ENCODE peak calls at places on chromosomes 7 and 10, in six cellular contexts. M is right lobe of liver, W is hepatocyte, J is spleen, X is K562, D is OCI-LY7. S is an unnamed sample.

GRCh38 chr7:120436487-120437060 is 163.6 kb downstream of the KCND2 start:
- DNase-seq in M (no peak), W (no peak), J (no peak), X (no peak), D (no peak), S (no peak)

GRCh38 chr10:72385724-72386123 is 31.0 kb upstream of the DNAJB12 start:
- DNase-seq in M (no peak), W (no peak), J (no peak), X (no peak), D (no peak), S (no peak)

GRCh38 chr7:18212788-18213187 is 185.1 kb upstream of the PRPS1L1 start:
- DNase-seq in M (no peak), W (peak; percentile 21), J (no peak), X (no peak), D (no peak), S (no peak)

GRCh38 chr10:49362596-49363260 is 33.2 kb downstream of the DRGX start:
- DNase-seq in M (no peak), W (peak; percentile 54), J (no peak), X (no peak), D (peak; percentile 18), S (peak; percentile 30)

GRCh38 chr7:94008537-94008936 is 4.4 kb upstream of the BET1 start:
- DNase-seq in M (no peak), W (no peak), J (no peak), X (no peak), D (no peak), S (no peak)

GRCh38 chr7:138309186-138309585 is 150.9 kb upstream of the TRIM24 start:
- DNase-seq in M (no peak), W (no peak), J (no peak), X (no peak), D (no peak), S (no peak)

GRCh38 chr7:121138262-121138933 is 149.9 kb downstream of the CPED1 start:
- DNase-seq in M (no peak), W (no peak), J (no peak), X (no peak), D (peak; percentile 76), S (no peak)

GRCh38 chr10:132353456-132354355 is 21.7 kb downstream of the LRRC27 start:
- DNase-seq in M (no peak), W (no peak), J (peak; percentile 61), X (no peak), D (no peak), S (no peak)

GRCh38 chr7:95470452-95470851 is 15.3 kb upstream of the ASB4 start:
- DNase-seq in M (peak; percentile 38), W (peak; percentile 40), J (no peak), X (no peak), D (peak; percentile 68), S (no peak)

GRCh38 chr7:112414855-112415490 is 35.3 kb upstream of the IFRD1 start:
- DNase-seq in M (no peak), W (peak; percentile 65), J (no peak), X (peak; percentile 73), D (peak; percentile 51), S (no peak)

GRCh38 chr7:8442295-8442813 is 8.9 kb downstream of the NXPH1 start:
- DNase-seq in M (no peak), W (no peak), J (peak; percentile 59), X (no peak), D (no peak), S (no peak)

GRCh38 chr10:7813481-7813880 is 4.8 kb upstream of the TAF3 start:
- DNase-seq in M (no peak), W (no peak), J (no peak), X (peak; percentile 21), D (peak; percentile 13), S (no peak)

GRCh38 chr7:12703881-12704280 is 16.4 kb downstream of the ARL4A start:
- DNase-seq in M (no peak), W (no peak), J (no peak), X (no peak), D (no peak), S (no peak)

GRCh38 chr10:18418579-18419210 is 232.7 kb downstream of the NSUN6 start:
- DNase-seq in M (no peak), W (no peak), J (no peak), X (no peak), D (no peak), S (no peak)

GRCh38 chr10:100167521-100168312 is 18.1 kb downstream of the ERLIN1 start:
- DNase-seq in M (no peak), W (no peak), J (no peak), X (no peak), D (no peak), S (no peak)
- H3K27ac ChIP-seq in M (peak overlapping the region; percentile 26), W (peak overlapping the region; percentile 15), J (peak overlapping the region; percentile 71), X (no peak overlapping the region), D (no peak overlapping the region), S (no peak overlapping the region)

DNA sequence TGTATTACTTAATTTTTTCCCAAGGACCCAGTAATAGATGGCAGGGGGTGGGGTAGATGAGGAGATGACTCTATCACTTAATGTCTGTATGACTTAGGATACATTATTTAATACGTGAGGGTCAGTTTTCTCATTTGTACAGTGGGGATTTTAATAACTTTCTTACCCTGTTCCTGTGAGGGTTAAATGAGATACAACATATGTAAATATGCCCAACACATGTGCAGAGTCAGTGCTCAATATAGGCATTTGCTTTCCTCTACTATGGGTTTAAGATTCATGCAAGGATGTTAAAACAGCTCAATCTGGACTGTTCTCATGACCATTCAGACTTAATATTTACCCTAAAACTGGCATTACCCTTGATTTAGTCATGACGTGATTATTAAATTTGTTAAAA is 31.2 kb downstream of the ST7 start:
- DNase-seq in M (no peak), W (no peak), J (no peak), X (no peak), D (no peak), S (no peak)
- H3K4me1 ChIP-seq in M (no peaks in the 10 kb centered on the region), W (no peaks in the 10 kb centered on the region), J (peaks cover 9% of the 10 kb centered on the region), X (no peaks in the 10 kb centered on the region), D (no peaks in the 10 kb centered on the region), S (peaks cover 4% of the 10 kb centered on the region)

GRCh38 chr10:94327649-94328048 is 35.1 kb downstream of the NOC3L start:
- DNase-seq in M (no peak), W (no peak), J (no peak), X (no peak), D (no peak), S (no peak)
- H3K27ac ChIP-seq in M (no peak overlapping the region), W (no peak overlapping the region), J (peak overlapping the region; percentile 78), X (no peak overlapping the region), D (no peak overlapping the region), S (no peak overlapping the region)

GRCh38 chr7:116575853-116576252 is 51.0 kb downstream of the CAV1 start:
- DNase-seq in M (no peak), W (no peak), J (no peak), X (no peak), D (no peak), S (no peak)
- H3K4me1 ChIP-seq in M (peaks cover 17% of the 10 kb centered on the region), W (peaks cover 9% of the 10 kb centered on the region), J (peaks cover 31% of the 10 kb centered on the region), X (no peaks in the 10 kb centered on the region), D (peaks cover 5% of the 10 kb centered on the region), S (peaks cover 42% of the 10 kb centered on the region)

GRCh38 chr7:100801833-100802568 is 25.3 kb downstream of the EPHB4 start:
- DNase-seq in M (no peak), W (peak; percentile 88), J (no peak), X (peak; percentile 98), D (no peak), S (peak; percentile 97)
- H3K27ac ChIP-seq in M (no peak overlapping the region), W (peak overlapping the region; percentile 77), J (peak overlapping the region; percentile 31), X (peak overlapping the region; percentile 71), D (no peak overlapping the region), S (peak overlapping the region; percentile 95)

GRCh38 chr7:73829921-73830617 is 727 bp upstream of the CLDN4 start:
- DNase-seq in M (no peak), W (peak; percentile 77), J (no peak), X (no peak), D (no peak), S (no peak)

GRCh38 chr7:73828972-73829371 is 1.8 kb upstream of the CLDN4 start:
- DNase-seq in M (no peak), W (no peak), J (no peak), X (no peak), D (no peak), S (no peak)

GRCh38 chr7:73828107-73828803 is 2.5 kb upstream of the CLDN4 start:
- DNase-seq in M (no peak), W (peak; percentile 89), J (no peak), X (peak; percentile 75), D (no peak), S (no peak)

GRCh38 chr7:73829505-73829904 is 1.3 kb upstream of the CLDN4 start:
- DNase-seq in M (no peak), W (no peak), J (no peak), X (no peak), D (no peak), S (no peak)

GRCh38 chr7:73827568-73828106 is 3.2 kb upstream of the CLDN4 start:
- DNase-seq in M (no peak), W (peak; percentile 88), J (no peak), X (peak; percentile 63), D (no peak), S (no peak)
- H3K4me1 ChIP-seq in M (peaks cover 8% of the 10 kb centered on the region), W (peaks cover 45% of the 10 kb centered on the region), J (peaks cover 68% of the 10 kb centered on the region), X (peaks cover 46% of the 10 kb centered on the region), D (peaks cover 18% of the 10 kb centered on the region), S (peaks cover 46% of the 10 kb centered on the region)

DNA sequence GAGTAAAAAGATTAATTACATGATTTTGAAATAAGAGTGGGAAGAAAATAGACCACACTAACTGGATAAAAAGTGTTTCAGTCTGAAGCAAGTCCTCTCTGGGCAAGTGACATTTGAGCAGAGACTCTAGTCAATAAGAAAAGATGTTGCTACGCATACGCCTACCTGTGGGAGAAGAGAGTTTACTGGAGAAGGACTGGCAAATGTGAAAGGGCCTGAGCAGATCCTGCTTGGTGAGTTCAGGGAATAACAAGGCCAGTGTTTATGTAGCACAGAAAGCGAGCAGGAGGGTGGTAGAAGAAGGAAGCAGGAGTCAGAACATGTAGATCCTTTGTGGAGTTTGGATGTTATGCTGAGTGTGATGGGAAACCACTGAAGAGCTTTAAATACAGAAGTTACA is 43.4 kb downstream of the RAB18 start:
- DNase-seq in M (no peak), W (no peak), J (no peak), X (no peak), D (no peak), S (no peak)
- H3K27ac ChIP-seq in M (no peak overlapping the region), W (no peak overlapping the region), J (no peak overlapping the region), X (no peak overlapping the region), D (no peak overlapping the region), S (no peak overlapping the region)

DNA sequence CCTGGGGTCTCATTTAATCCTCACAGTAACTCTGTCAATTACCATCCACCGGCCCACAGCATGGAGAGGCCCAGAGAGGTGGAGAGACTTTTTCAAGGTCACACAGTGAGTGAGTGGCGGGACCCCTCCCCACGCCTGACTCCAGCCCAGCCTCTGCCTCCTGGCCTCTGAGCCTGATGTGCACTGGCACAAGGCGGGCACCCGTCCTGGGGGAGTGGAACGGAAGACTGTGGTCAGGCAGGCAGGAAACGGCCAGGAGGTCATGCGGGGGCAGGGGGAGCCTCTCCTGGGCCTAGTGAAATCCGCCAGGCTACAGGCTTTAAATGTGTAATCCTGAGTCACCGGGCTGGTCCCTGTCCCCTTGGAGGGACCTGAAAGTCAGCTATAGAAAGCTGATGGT is 32.2 kb downstream of the ZCCHC24 start:
- DNase-seq in M (peak; percentile 51), W (no peak), J (peak; percentile 80), X (peak; percentile 62), D (no peak), S (no peak)
- H3K4me1 ChIP-seq in M (peaks cover 27% of the 10 kb centered on the region), W (peaks cover 17% of the 10 kb centered on the region), J (peaks cover 19% of the 10 kb centered on the region), X (peaks cover 41% of the 10 kb centered on the region), D (peaks cover 6% of the 10 kb centered on the region), S (no peaks in the 10 kb centered on the region)